ENCODE peak calls at places on chromosomes 2 and 18, in ten cellular contexts. A is neural crest cell; J is iPS-NIHi11; Y is non-pigmented ciliary epithelial cell; H is central memory CD4-positive, alpha-beta T cell; G is KBM-7; F is anterior cingulate cortex; V is choroid plexus epithelial cell; C is D341Med; M is GM23338. L is an unnamed sample.

GRCh38 chr18:36808681-36809080 is 20.1 kb downstream of the TPGS2 start:
- DNase-seq in V (peak; percentile 43), Y (no peak), G (no peak), M (no peak), F (no peak), A (no peak), J (no peak), C (no peak), H (no peak), L (no peak)

GRCh38 chr2:9745153-9745899 is 97.9 kb upstream of the TAF1B start:
- DNase-seq in A (no peak), F (no peak), C (no peak), J (no peak), M (no peak), V (no peak), Y (no peak), G (no peak), H (no peak), L (no peak)

GRCh38 chr2:190679813-190680591 is 31.1 kb downstream of the NAB1 start:
- DNase-seq in F (peak; percentile 7), Y (no peak), J (peak; percentile 64), C (peak; percentile 60), G (peak; percentile 41), M (peak; percentile 87), H (peak; percentile 57), A (peak; percentile 57), V (peak; percentile 65), L (peak; percentile 56)

GRCh38 chr2:223488814-223489213 is 113.3 kb downstream of the SCG2 start:
- DNase-seq in Y (no peak), J (no peak), H (no peak), M (no peak), A (no peak), V (peak; percentile 62), G (no peak), F (no peak), C (no peak), L (no peak)

GRCh38 chr2:18356676-18357075 is 203.8 kb downstream of the RDH14 start:
- DNase-seq in C (no peak), J (no peak), Y (no peak), V (peak; percentile 64), M (no peak), H (no peak), A (no peak), G (no peak), F (no peak), L (no peak)

GRCh38 chr2:234954551-234954992 is 2.8 kb downstream of the SH3BP4 start:
- DNase-seq in H (no peak), G (no peak), J (no peak), A (no peak), V (peak; percentile 26), F (no peak), Y (no peak), C (peak; percentile 17), M (peak; percentile 48), L (no peak)

GRCh38 chr2:241153616-241154015 is 3.3 kb downstream of the PPP1R7 start:
- DNase-seq in Y (no peak), F (no peak), J (no peak), G (no peak), M (no peak), V (no peak), C (no peak), A (no peak), H (no peak), L (no peak)

GRCh38 chr2:229431331-229431954 is 160.4 kb upstream of the PID1 start:
- DNase-seq in H (no peak), J (peak; percentile 20), V (peak; percentile 88), F (no peak), C (no peak), Y (no peak), M (peak; percentile 89), A (no peak), G (peak; percentile 59), L (no peak)

GRCh38 chr2:228681426-228681825 is 499.9 kb upstream of the SPHKAP start:
- DNase-seq in F (no peak), V (peak; percentile 79), M (peak; percentile 72), J (no peak), H (no peak), C (no peak), A (no peak), G (peak; percentile 30), Y (no peak), L (no peak)

GRCh38 chr2:240129731-240130392 is 6.2 kb downstream of the COPS9 start:
- DNase-seq in C (no peak), A (no peak), H (no peak), G (no peak), J (no peak), F (no peak), V (no peak), Y (no peak), M (no peak), L (no peak)

GRCh38 chr18:59876310-59876626 is 23.5 kb upstream of the PMAIP1 start:
- DNase-seq in J (no peak), M (no peak), H (no peak), V (no peak), C (no peak), A (no peak), Y (no peak), G (no peak), F (no peak), L (no peak)

GRCh38 chr18:58580623-58581022 is 48.3 kb downstream of the ALPK2 start:
- DNase-seq in J (peak; percentile 72), H (no peak), C (no peak), G (no peak), F (no peak), Y (no peak), M (peak; percentile 81), A (no peak), V (peak; percentile 73), L (no peak)

GRCh38 chr2:228082571-228082970 is 98.9 kb downstream of the SPHKAP start:
- DNase-seq in F (no peak), J (no peak), G (no peak), A (no peak), C (no peak), Y (no peak), M (no peak), V (no peak), H (no peak), L (no peak)

GRCh38 chr2:144712277-144712944 is 192.5 kb upstream of the ZEB2 start:
- DNase-seq in G (no peak), J (no peak), Y (no peak), H (no peak), V (peak; percentile 44), F (no peak), A (no peak), M (peak; percentile 29), C (no peak), L (no peak)

GRCh38 chr2:190435031-190435677 is 27.0 kb downstream of the MFSD6 start:
- DNase-seq in V (no peak), H (no peak), A (no peak), M (no peak), F (no peak), G (peak; percentile 68), Y (no peak), J (no peak), C (no peak), L (no peak)

GRCh38 chr2:138712212-138712979 is 67.8 kb downstream of the NXPH2 start:
- DNase-seq in H (no peak), G (no peak), C (no peak), F (no peak), Y (no peak), V (peak; percentile 30), J (no peak), A (no peak), M (no peak), L (no peak)

GRCh38 chr18:68428666-68429065 is 286.2 kb downstream of the TMX3 start:
- DNase-seq in G (no peak), M (no peak), F (no peak), C (no peak), V (no peak), J (no peak), H (no peak), A (no peak), Y (no peak), L (no peak)

GRCh38 chr2:240789051-240789453 is 31.0 kb downstream of the KIF1A start:
- DNase-seq in V (no peak), G (no peak), A (no peak), Y (no peak), H (no peak), J (no peak), M (no peak), C (no peak), F (no peak), L (no peak)

GRCh38 chr2:55134316-55134706 is 84.1 kb upstream of the RTN4 start:
- DNase-seq in V (no peak), H (no peak), Y (no peak), G (no peak), J (no peak), F (no peak), C (no peak), M (no peak), A (no peak), L (no peak)

GRCh38 chr18:76496200-76496890 is 1.3 kb upstream of the ZNF516 start:
- DNase-seq in V (peak; percentile 83), H (peak; percentile 28), C (peak; percentile 72), M (peak; percentile 80), Y (no peak), A (peak; percentile 59), G (peak; percentile 68), F (no peak), J (peak; percentile 51), L (peak; percentile 25)

GRCh38 chr2:145984541-145984940 is 1464.6 kb upstream of the ZEB2 start:
- DNase-seq in J (no peak), H (no peak), G (no peak), F (no peak), M (no peak), Y (peak; percentile 67), C (no peak), V (peak; percentile 87), A (no peak), L (no peak)

GRCh38 chr2:35293261-35293660 is 1062.3 kb upstream of the CRIM1 start:
- DNase-seq in M (no peak), G (no peak), A (no peak), C (no peak), Y (no peak), H (no peak), F (no peak), J (peak; percentile 7), V (no peak), L (no peak)

GRCh38 chr18:5890261-5890605 is 5.1 kb downstream of the TMEM200C start:
- DNase-seq in Y (no peak), C (no peak), G (no peak), J (no peak), F (no peak), V (no peak), M (peak; percentile 48), H (peak; percentile 1), A (no peak), L (no peak)

GRCh38 chr2:205387350-205388045 is 294.8 kb upstream of the NRP2 start:
- DNase-seq in A (no peak), J (no peak), Y (no peak), H (no peak), C (no peak), F (no peak), V (no peak), M (no peak), G (no peak), L (no peak)

GRCh38 chr18:75472391-75472790 is 44.9 kb upstream of the SMIM21 start:
- DNase-seq in M (no peak), Y (no peak), C (no peak), H (no peak), G (no peak), F (no peak), J (no peak), A (no peak), V (no peak), L (no peak)

GRCh38 chr2:229054311-229054710 is 216.8 kb downstream of the PID1 start:
- DNase-seq in C (no peak), Y (no peak), F (no peak), G (no peak), V (no peak), A (no peak), J (no peak), M (no peak), H (no peak), L (no peak)

GRCh38 chr2:71477231-71477681 is 23.9 kb downstream of the DYSF start:
- DNase-seq in G (no peak), V (peak; percentile 40), C (no peak), Y (no peak), A (no peak), J (no peak), H (no peak), F (no peak), M (no peak), L (no peak)

GRCh38 chr18:46374850-46375249 is 270.7 kb downstream of the HAUS1 start:
- DNase-seq in M (peak; percentile 34), F (no peak), A (no peak), H (no peak), V (no peak), Y (no peak), J (peak; percentile 19), G (no peak), C (no peak), L (no peak)